ENCODE peak calls at places on chromosome 21, in four cellular contexts. One of them, this sample, is unnamed.

GRCh38 chr21:45516071-45516670 is 26.1 kb downstream of the SLC19A1 start:
- DNase-seq in H1: no peak
- DNase-seq in SK-N-SH: no peak
- DNase-seq in HepG2: no peak
- DNase-seq in this sample: no peak

GRCh38 chr21:46038871-46039397 is 57.4 kb downstream of the COL6A1 start:
- DNase-seq in H1: peak; percentile 46
- DNase-seq in SK-N-SH: no peak
- DNase-seq in HepG2: no peak
- DNase-seq in this sample: no peak

GRCh38 chr21:21200103-21200938 is 202.1 kb downstream of the NCAM2 start:
- DNase-seq in H1: no peak
- DNase-seq in SK-N-SH: no peak
- DNase-seq in HepG2: no peak
- DNase-seq in this sample: no peak

GRCh38 chr21:17612023-17612564 is 607 bp downstream of the BTG3 start:
- DNase-seq in H1: peak; percentile 64
- DNase-seq in SK-N-SH: peak; percentile 66
- DNase-seq in HepG2: no peak
- DNase-seq in this sample: no peak

GRCh38 chr21:46063227-46063626 is 34.7 kb upstream of the COL6A2 start:
- DNase-seq in H1: peak; percentile 19
- DNase-seq in SK-N-SH: no peak
- DNase-seq in HepG2: no peak
- DNase-seq in this sample: no peak

GRCh38 chr21:46214478-46215340 is 13.9 kb downstream of the LSS start:
- DNase-seq in H1: no peak
- DNase-seq in SK-N-SH: no peak
- DNase-seq in HepG2: no peak
- DNase-seq in this sample: no peak

GRCh38 chr21:46045154-46045553 is 52.8 kb upstream of the COL6A2 start:
- DNase-seq in H1: no peak
- DNase-seq in SK-N-SH: no peak
- DNase-seq in HepG2: no peak
- DNase-seq in this sample: no peak

GRCh38 chr21:24738063-24738462 is 869.2 kb downstream of the MRPL39 start:
- DNase-seq in H1: no peak
- DNase-seq in SK-N-SH: no peak
- DNase-seq in HepG2: no peak
- DNase-seq in this sample: no peak

GRCh38 chr21:31235671-31236450 is 108.2 kb downstream of the TIAM1 start:
- DNase-seq in H1: no peak
- DNase-seq in SK-N-SH: no peak
- DNase-seq in HepG2: no peak
- DNase-seq in this sample: no peak

GRCh38 chr21:17819878-17820232 is 699 bp upstream of the C21orf91 start:
- DNase-seq in H1: no peak
- DNase-seq in SK-N-SH: peak; percentile 5
- DNase-seq in HepG2: peak; percentile 14
- DNase-seq in this sample: no peak

GRCh38 chr21:35933466-35933865 is 126.9 kb downstream of the SETD4 start:
- DNase-seq in H1: no peak
- DNase-seq in SK-N-SH: no peak
- DNase-seq in HepG2: no peak
- DNase-seq in this sample: no peak

GRCh38 chr21:44352253-44352860 is 1.1 kb upstream of the TRPM2 start:
- DNase-seq in H1: no peak
- DNase-seq in SK-N-SH: no peak
- DNase-seq in HepG2: no peak
- DNase-seq in this sample: no peak

GRCh38 chr21:44349416-44349846 is 4.0 kb upstream of the TRPM2 start:
- DNase-seq in H1: no peak
- DNase-seq in SK-N-SH: no peak
- DNase-seq in HepG2: no peak
- DNase-seq in this sample: no peak

GRCh38 chr21:44349847-44350772 is 3.3 kb upstream of the TRPM2 start:
- DNase-seq in H1: no peak
- DNase-seq in SK-N-SH: no peak
- DNase-seq in HepG2: no peak
- DNase-seq in this sample: no peak

GRCh38 chr21:44351535-44352252 is 1.7 kb upstream of the TRPM2 start:
- DNase-seq in H1: no peak
- DNase-seq in SK-N-SH: no peak
- DNase-seq in HepG2: no peak
- DNase-seq in this sample: no peak

DNA sequence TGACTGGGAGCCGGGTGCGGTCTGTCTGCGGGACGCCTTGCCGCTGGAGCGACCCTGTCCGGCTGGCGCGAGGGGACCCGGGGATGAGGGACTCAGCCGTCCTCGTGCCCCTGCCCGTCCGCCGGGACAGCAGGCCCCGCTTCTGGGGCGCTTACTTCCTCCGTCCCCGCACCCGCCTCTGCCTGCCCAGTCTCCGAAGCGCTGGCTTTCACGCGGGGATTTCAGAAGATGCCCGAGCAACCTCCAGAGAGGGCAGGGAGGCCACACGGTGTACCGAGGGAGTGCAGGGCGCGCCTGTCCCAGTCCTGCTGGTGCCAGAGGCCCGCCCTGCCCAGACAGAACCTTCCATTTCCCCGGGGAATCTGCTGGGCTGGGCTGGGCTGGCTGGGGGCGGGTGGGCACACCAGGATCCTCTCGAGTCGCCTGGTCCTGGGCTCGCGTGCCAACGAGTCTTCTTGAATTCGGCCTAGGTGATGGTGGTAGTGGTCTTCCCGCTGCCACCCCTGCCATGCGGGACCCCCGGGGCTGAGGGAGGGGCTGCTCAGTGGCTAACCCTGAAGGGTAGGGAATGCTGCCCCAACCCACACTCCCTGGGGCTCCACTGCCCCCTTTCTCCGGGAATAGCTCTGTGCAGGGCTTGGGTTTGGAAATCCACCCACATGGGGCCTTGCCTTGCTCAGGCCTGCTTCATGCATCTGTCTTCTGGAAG is 2.5 kb upstream of the TRPM2 start:
- DNase-seq in H1: no peak
- DNase-seq in SK-N-SH: no peak
- DNase-seq in HepG2: no peak
- DNase-seq in this sample: no peak
- H3K27me3 ChIP-seq in H1: peaks cover 34% of the 10 kb centered on the region
- H3K27me3 ChIP-seq in SK-N-SH: peaks cover 66% of the 10 kb centered on the region
- H3K27me3 ChIP-seq in HepG2: peaks cover 2% of the 10 kb centered on the region
- H3K27me3 ChIP-seq in this sample: no peaks in the 10 kb centered on the region

DNA sequence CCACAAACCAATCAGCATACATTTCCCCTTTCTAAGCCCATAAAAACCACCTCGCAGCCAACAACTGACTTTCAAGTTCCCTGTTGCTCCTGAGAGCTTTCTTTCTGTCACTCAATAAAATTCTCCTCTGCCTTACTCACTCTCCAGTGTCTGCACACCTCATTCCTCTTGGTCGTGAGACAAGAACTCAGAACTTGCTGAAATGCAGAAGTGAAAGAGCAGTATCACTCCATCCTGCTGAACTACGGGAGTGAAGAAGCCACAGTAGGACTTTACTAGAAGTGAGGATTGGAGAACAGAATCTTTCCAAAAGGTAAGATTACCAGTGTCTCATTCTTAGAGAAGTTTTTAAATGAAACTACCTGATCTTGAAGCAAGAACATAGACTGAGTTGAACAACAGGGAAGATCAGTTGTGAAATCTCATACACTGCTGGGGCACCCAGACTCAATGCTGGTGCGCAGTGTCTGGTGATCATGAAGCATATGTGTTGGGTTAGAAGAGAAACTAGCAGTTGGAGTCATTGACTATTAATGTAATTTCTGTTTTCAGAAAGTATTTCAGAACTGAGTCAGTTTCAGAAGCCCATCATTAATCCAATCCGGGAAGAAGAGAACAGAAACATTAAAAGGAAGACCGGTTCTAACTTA is 726.9 kb upstream of the TMPRSS15 start:
- DNase-seq in H1: no peak
- DNase-seq in SK-N-SH: no peak
- DNase-seq in HepG2: no peak
- DNase-seq in this sample: no peak
- TF ChIP-seq TCF12 in H1: no peak
- TF ChIP-seq TCF12 in SK-N-SH: no peak
- TF ChIP-seq TCF12 in HepG2: no peak
- TF ChIP-seq TCF12 in this sample: no peak

DNA sequence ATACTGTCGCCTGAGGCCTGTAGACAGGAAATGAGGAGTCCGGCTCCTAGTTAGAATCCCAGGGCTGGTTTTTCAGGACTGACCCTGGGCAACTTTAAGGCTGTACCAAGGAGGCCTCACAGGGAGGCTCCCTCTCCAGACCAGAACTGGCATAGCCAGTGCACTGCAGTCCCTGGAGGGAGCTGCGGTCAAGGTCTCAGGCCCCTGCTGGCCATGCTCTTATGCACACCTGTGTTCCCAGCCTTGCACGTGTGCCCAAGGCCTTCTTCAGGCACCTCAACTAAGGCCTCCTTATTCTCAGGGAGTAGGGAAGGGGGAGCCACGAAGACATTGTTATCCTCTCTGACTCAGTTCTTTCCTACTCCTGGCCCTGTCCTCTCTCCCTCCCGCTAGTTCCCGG is 22.0 kb upstream of the IFNAR1 start:
- DNase-seq in H1: peak; percentile 44
- DNase-seq in SK-N-SH: no peak
- DNase-seq in HepG2: peak; percentile 47
- DNase-seq in this sample: no peak
- H3K27me3 ChIP-seq in H1: no peaks in the 10 kb centered on the region
- H3K27me3 ChIP-seq in SK-N-SH: no peaks in the 10 kb centered on the region
- H3K27me3 ChIP-seq in HepG2: no peaks in the 10 kb centered on the region
- H3K27me3 ChIP-seq in this sample: no peaks in the 10 kb centered on the region

DNA sequence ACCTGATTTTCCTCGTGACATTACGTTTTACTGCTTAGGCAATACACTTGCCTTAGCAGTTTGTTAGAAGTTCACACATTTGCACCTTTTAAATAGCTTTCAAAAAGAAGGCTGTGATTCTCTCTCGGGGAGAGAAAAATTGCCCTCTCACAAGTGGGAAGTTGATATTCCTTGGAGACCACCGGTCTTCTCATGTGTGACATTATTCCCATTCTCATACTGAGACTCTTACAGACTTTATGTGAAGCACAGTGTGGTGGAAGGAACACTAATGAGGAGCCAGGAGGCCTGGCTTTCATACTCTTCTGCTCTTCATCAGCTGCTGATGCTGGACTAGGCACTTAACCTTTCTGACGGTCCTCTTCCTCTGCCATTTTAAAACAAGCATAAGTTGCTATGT is 69.9 kb upstream of the HSPA13 start:
- DNase-seq in H1: no peak
- DNase-seq in SK-N-SH: no peak
- DNase-seq in HepG2: no peak
- DNase-seq in this sample: peak; percentile 43
- TF ChIP-seq TCF12 in H1: no peak
- TF ChIP-seq TCF12 in SK-N-SH: no peak
- TF ChIP-seq TCF12 in HepG2: no peak
- TF ChIP-seq TCF12 in this sample: peak; percentile 58

DNA sequence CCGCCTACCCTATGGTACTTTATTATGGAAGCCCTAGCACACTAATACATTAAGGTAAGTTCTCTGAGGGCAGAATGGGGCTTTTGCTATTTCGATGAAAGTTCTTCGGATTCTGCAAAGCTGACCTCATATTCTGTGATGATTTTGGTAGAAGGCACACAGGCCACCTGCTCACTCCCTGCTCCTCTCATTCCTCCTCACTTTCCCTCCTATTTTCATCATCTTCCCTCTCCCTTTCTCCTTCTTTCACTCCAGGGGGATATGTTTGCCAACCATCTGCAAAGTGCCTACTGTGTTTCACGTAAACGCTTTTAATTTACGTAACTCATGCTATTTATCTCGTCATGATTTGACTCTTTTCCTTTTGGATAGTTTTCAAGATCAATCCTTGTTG is 45.0 kb upstream of the ETS2 start:
- DNase-seq in H1: no peak
- DNase-seq in SK-N-SH: no peak
- DNase-seq in HepG2: no peak
- DNase-seq in this sample: no peak
- H3K27me3 ChIP-seq in H1: no peaks in the 10 kb centered on the region
- H3K27me3 ChIP-seq in SK-N-SH: no peaks in the 10 kb centered on the region
- H3K27me3 ChIP-seq in HepG2: peaks cover 1% of the 10 kb centered on the region
- H3K27me3 ChIP-seq in this sample: no peaks in the 10 kb centered on the region

GRCh38 chr21:25931791-25932190 is 197.0 kb downstream of the GABPA start:
- DNase-seq in H1: no peak
- DNase-seq in SK-N-SH: no peak
- DNase-seq in HepG2: no peak
- DNase-seq in this sample: no peak

GRCh38 chr21:25927195-25927880 is 192.6 kb downstream of the GABPA start:
- DNase-seq in H1: no peak
- DNase-seq in SK-N-SH: no peak
- DNase-seq in HepG2: no peak
- DNase-seq in this sample: no peak

GRCh38 chr21:25934130-25934529 is 199.4 kb downstream of the GABPA start:
- DNase-seq in H1: no peak
- DNase-seq in SK-N-SH: no peak
- DNase-seq in HepG2: no peak
- DNase-seq in this sample: no peak

GRCh38 chr21:25925936-25926335 is 191.2 kb downstream of the GABPA start:
- DNase-seq in H1: no peak
- DNase-seq in SK-N-SH: no peak
- DNase-seq in HepG2: no peak
- DNase-seq in this sample: no peak

GRCh38 chr21:25929859-25930520 is 195.2 kb downstream of the GABPA start:
- DNase-seq in H1: no peak
- DNase-seq in SK-N-SH: no peak
- DNase-seq in HepG2: no peak
- DNase-seq in this sample: no peak
- TF ChIP-seq TCF12 in H1: no peak
- TF ChIP-seq TCF12 in SK-N-SH: no peak
- TF ChIP-seq TCF12 in HepG2: no peak
- TF ChIP-seq TCF12 in this sample: no peak

GRCh38 chr21:41665766-41666595 is 100.9 kb downstream of the RIPK4 start:
- DNase-seq in H1: no peak
- DNase-seq in SK-N-SH: no peak
- DNase-seq in HepG2: no peak
- DNase-seq in this sample: no peak
- H3K27me3 ChIP-seq in H1: no peaks in the 10 kb centered on the region
- H3K27me3 ChIP-seq in SK-N-SH: no peaks in the 10 kb centered on the region
- H3K27me3 ChIP-seq in HepG2: peaks cover 2% of the 10 kb centered on the region
- H3K27me3 ChIP-seq in this sample: no peaks in the 10 kb centered on the region

GRCh38 chr21:37531402-37532042 is 164.9 kb downstream of the DYRK1A start:
- DNase-seq in H1: no peak
- DNase-seq in SK-N-SH: no peak
- DNase-seq in HepG2: no peak
- DNase-seq in this sample: no peak
- TF ChIP-seq TCF12 in H1: no peak
- TF ChIP-seq TCF12 in SK-N-SH: no peak
- TF ChIP-seq TCF12 in HepG2: no peak
- TF ChIP-seq TCF12 in this sample: no peak

GRCh38 chr21:29085106-29085752 is 11.8 kb upstream of the CCT8 start:
- DNase-seq in H1: no peak
- DNase-seq in SK-N-SH: no peak
- DNase-seq in HepG2: no peak
- DNase-seq in this sample: no peak
- H3K27me3 ChIP-seq in H1: no peaks in the 10 kb centered on the region
- H3K27me3 ChIP-seq in SK-N-SH: no peaks in the 10 kb centered on the region
- H3K27me3 ChIP-seq in HepG2: no peaks in the 10 kb centered on the region
- H3K27me3 ChIP-seq in this sample: no peaks in the 10 kb centered on the region